ENCODE peak calls at places on chromosomes 7 and 10, in four cellular contexts. O, U, Y and V are unnamed samples.

GRCh38 chr7:50718876-50719275 is 63.8 kb downstream of the GRB10 start:
- DNase-seq in O (no peak), U (no peak), Y (no peak), V (no peak)

GRCh38 chr7:14457567-14458453 is 444.7 kb downstream of the DGKB start:
- DNase-seq in O (peak), U (peak), Y (peak), V (peak)

GRCh38 chr10:93225938-93226337 is 152.2 kb downstream of the CYP26A1 start:
- DNase-seq in O (no peak), U (no peak), Y (no peak), V (no peak)

GRCh38 chr10:88254091-88254490 is 329.0 kb downstream of the RNLS start:
- DNase-seq in O (no peak), U (no peak), Y (no peak), V (no peak)

GRCh38 chr7:97006146-97006950 is 995 bp downstream of the DLX6 start:
- DNase-seq in O (peak), U (no peak), Y (peak), V (no peak)

GRCh38 chr7:33716581-33717477 is 188.5 kb upstream of the BMPER start:
- DNase-seq in O (no peak), U (no peak), Y (peak), V (no peak)

GRCh38 chr7:32516551-32517082 is 21.3 kb downstream of the AVL9 start:
- DNase-seq in O (no peak), U (no peak), Y (no peak), V (no peak)

GRCh38 chr7:23332881-23333612 is 33.9 kb downstream of the MALSU1 start:
- DNase-seq in O (no peak), U (no peak), Y (no peak), V (no peak)

GRCh38 chr7:100575206-100575631 is 1.5 kb upstream of the SAP25 start:
- DNase-seq in O (no peak), U (no peak), Y (peak), V (no peak)

GRCh38 chr7:132899833-132900232 is 182.1 kb downstream of the CHCHD3 start:
- DNase-seq in O (no peak), U (no peak), Y (no peak), V (no peak)

GRCh38 chr7:148987010-148987750 is 41.1 kb downstream of the PDIA4 start:
- DNase-seq in O (peak), U (peak), Y (peak), V (peak)

GRCh38 chr10:17805921-17806577 is 3.1 kb upstream of the MRC1 start:
- DNase-seq in O (no peak), U (no peak), Y (peak), V (no peak)

GRCh38 chr7:158120313-158120712 is 467.3 kb downstream of the PTPRN2 start:
- DNase-seq in O (no peak), U (no peak), Y (no peak), V (peak)

GRCh38 chr7:116787881-116788280 is 74.5 kb upstream of the CAPZA2 start:
- DNase-seq in O (no peak), U (no peak), Y (no peak), V (no peak)

GRCh38 chr10:110898391-110898790 is 20.6 kb downstream of the BBIP1 start:
- DNase-seq in O (no peak), U (no peak), Y (no peak), V (no peak)

GRCh38 chr10:80608706-80609105 is 71.0 kb downstream of the SH2D4B start:
- DNase-seq in O (no peak), U (no peak), Y (no peak), V (no peak)

GRCh38 chr7:20320322-20320721 is 10.4 kb upstream of the ITGB8 start:
- DNase-seq in O (no peak), U (no peak), Y (no peak), V (no peak)

GRCh38 chr7:115477193-115477651 is 553.3 kb downstream of the TFEC start:
- DNase-seq in O (no peak), U (no peak), Y (peak), V (peak)

GRCh38 chr10:18087398-18087797 is 52.8 kb upstream of the CACNB2 start:
- DNase-seq in O (no peak), U (no peak), Y (no peak), V (no peak)

GRCh38 chr7:111763221-111763791 is 201.0 kb upstream of the IMMP2L start:
- DNase-seq in O (no peak), U (no peak), Y (peak), V (no peak)

GRCh38 chr10:123087348-123087747 is 48.4 kb upstream of the HMX3 start:
- DNase-seq in O (no peak), U (no peak), Y (no peak), V (no peak)

GRCh38 chr10:13397052-13397451 is 49.0 kb upstream of the SEPHS1 start:
- DNase-seq in O (no peak), U (no peak), Y (no peak), V (no peak)

GRCh38 chr10:86944031-86944419 is 13.4 kb downstream of the MMRN2 start:
- DNase-seq in O (peak), U (no peak), Y (no peak), V (no peak)

GRCh38 chr10:60942604-60943269 is 1.2 kb downstream of the RHOBTB1 start:
- DNase-seq in O (peak), U (no peak), Y (no peak), V (peak)

GRCh38 chr7:101989101-101989500 is 171.7 kb downstream of the CUX1 start:
- DNase-seq in O (no peak), U (no peak), Y (no peak), V (no peak)

GRCh38 chr7:111384065-111384891 is 178.0 kb downstream of the IMMP2L start:
- DNase-seq in O (no peak), U (no peak), Y (no peak), V (no peak)

GRCh38 chr7:2019693-2020511 is 212.8 kb downstream of the MAD1L1 start:
- DNase-seq in O (peak), U (no peak), Y (peak), V (peak)

GRCh38 chr10:8513155-8514147 is 459.0 kb downstream of the GATA3 start:
- DNase-seq in O (no peak), U (no peak), Y (peak), V (no peak)